ENCODE peak calls at places on chromosomes 7 and 10, in seven cellular contexts. V is RCC 7860; Z is lung; A is activated CD4-positive, CD25-positive, alpha-beta regulatory T cell treated with anti-CD3 and anti-CD28 coated beads, Interleukin-2, amount 50 U/mL, for 72 hours; C is OCI-LY7; U is left lobe of liver; J is cerebellar cortex. B is an unnamed sample.

GRCh38 chr10:91335147-91335546 is 75.0 kb upstream of the HECTD2 start:
- DNase-seq in V (no peak), Z (no peak), A (no peak), C (no peak), U (no peak), J (no peak), B (no peak)

GRCh38 chr7:157438121-157439025 is 101.6 kb downstream of the DNAJB6 start:
- DNase-seq in V (no peak), Z (no peak), A (no peak), C (no peak), U (peak), J (no peak), B (peak)

GRCh38 chr10:86361134-86362128 is 5.2 kb downstream of the GRID1 start:
- DNase-seq in V (no peak), Z (no peak), A (peak), C (no peak), U (no peak), J (no peak), B (peak)

GRCh38 chr10:52353960-52354394 is 39.9 kb downstream of the DKK1 start:
- DNase-seq in V (no peak), Z (no peak), A (no peak), C (no peak), U (no peak), J (no peak), B (no peak)

GRCh38 chr10:51718804-51719291 is 19.5 kb upstream of the CSTF2T start:
- DNase-seq in V (peak), Z (no peak), A (no peak), C (no peak), U (no peak), J (no peak), B (no peak)

GRCh38 chr7:150003304-150003810 is 129.6 kb downstream of the ATP6V0E2 start:
- DNase-seq in V (no peak), Z (no peak), A (no peak), C (no peak), U (no peak), J (no peak), B (no peak)

GRCh38 chr10:129525408-129525807 is 58.4 kb downstream of the MGMT start:
- DNase-seq in V (no peak), Z (no peak), A (no peak), C (no peak), U (no peak), J (no peak), B (no peak)

GRCh38 chr7:87878208-87878735 is 2.0 kb downstream of the DBF4 start:
- DNase-seq in V (no peak), Z (no peak), A (no peak), C (no peak), U (no peak), J (no peak), B (no peak)

GRCh38 chr7:149562602-149563001 is 65.0 kb upstream of the ZNF746 start:
- DNase-seq in V (no peak), Z (no peak), A (no peak), C (no peak), U (no peak), J (no peak), B (no peak)

GRCh38 chr7:44325811-44326241 is 432 bp upstream of the CAMK2B start:
- DNase-seq in V (no peak), Z (peak), A (no peak), C (no peak), U (no peak), J (peak), B (no peak)

GRCh38 chr7:80770675-80771081 is 132.2 kb downstream of the CD36 start:
- DNase-seq in V (no peak), Z (no peak), A (no peak), C (no peak), U (no peak), J (no peak), B (no peak)

GRCh38 chr7:107560898-107561516 is 2.7 kb downstream of the COG5 start:
- DNase-seq in V (no peak), Z (no peak), A (no peak), C (peak), U (no peak), J (no peak), B (no peak)

GRCh38 chr10:86263209-86263608 is 103.4 kb downstream of the GRID1 start:
- DNase-seq in V (no peak), Z (no peak), A (no peak), C (no peak), U (no peak), J (no peak), B (peak)

GRCh38 chr10:103069453-103070331 is 123.4 kb downstream of the NT5C2 start:
- DNase-seq in V (peak), Z (peak), A (peak), C (peak), U (peak), J (peak), B (no peak)

GRCh38 chr7:135757719-135758411 is 9.3 kb upstream of the FAM180A start:
- DNase-seq in V (no peak), Z (no peak), A (no peak), C (no peak), U (peak), J (no peak), B (no peak)

GRCh38 chr10:8402469-8403074 is 348.1 kb downstream of the GATA3 start:
- DNase-seq in V (no peak), Z (no peak), A (no peak), C (no peak), U (no peak), J (no peak), B (no peak)

GRCh38 chr10:85645097-85645496 is 721.5 kb downstream of the GRID1 start:
- DNase-seq in V (peak), Z (no peak), A (no peak), C (no peak), U (no peak), J (no peak), B (no peak)

GRCh38 chr7:103797647-103798307 is 191.7 kb downstream of the RELN start:
- DNase-seq in V (no peak), Z (no peak), A (no peak), C (no peak), U (no peak), J (peak), B (no peak)